ENCODE peak calls at places on chromosomes 5 and 9, in six cellular contexts. H is tibial nerve; G is breast epithelium; I is CD4-positive, CD25-positive, alpha-beta regulatory T cell; O is ovary; M is SJSA1. X is an unnamed sample. For H3K36me3, the result is how much of the 10 kb centered on the place peaks cover.

GRCh38 chr5:160665460-160665859 is 186.6 kb downstream of the ATP10B start:
- DNase-seq in I (no peak), G (no peak), H (no peak), O (no peak), M (no peak), X (peak)

GRCh38 chr5:132687995-132688394 is 14.2 kb downstream of the IL4 start:
- DNase-seq in O (no peak), G (no peak), I (peak), M (no peak), H (no peak), X (no peak)

GRCh38 chr5:116242363-116242762 is 157.5 kb downstream of the COMMD10 start:
- DNase-seq in O (no peak), H (no peak), G (no peak), M (no peak), I (no peak), X (no peak)

GRCh38 chr5:76303917-76304316 is 99.2 kb upstream of the IQGAP2 start:
- DNase-seq in G (peak), O (no peak), I (no peak), M (no peak), H (no peak), X (no peak)

GRCh38 chr9:82332774-82333152 is 344.2 kb downstream of the SPATA31D1 start:
- DNase-seq in O (no peak), G (no peak), H (no peak), M (no peak), I (no peak), X (no peak)

GRCh38 chr9:13674926-13675637 is 395.6 kb upstream of the MPDZ start:
- DNase-seq in G (no peak), M (no peak), H (no peak), I (no peak), O (no peak), X (no peak)

GRCh38 chr9:95261890-95262289 is 55.6 kb downstream of the FANCC start:
- DNase-seq in O (no peak), I (no peak), M (no peak), G (no peak), H (no peak), X (no peak)

GRCh38 chr5:143557061-143557818 is 153.8 kb upstream of the NR3C1 start:
- DNase-seq in G (no peak), M (no peak), I (no peak), O (no peak), H (no peak), X (no peak)

GRCh38 chr9:112572416-112572815 is 85.8 kb downstream of the KIAA1958 start:
- DNase-seq in O (no peak), M (no peak), H (no peak), G (no peak), I (no peak), X (peak)

GRCh38 chr9:98607152-98607551 is 101.6 kb downstream of the GABBR2 start:
- DNase-seq in I (no peak), M (no peak), G (no peak), H (no peak), O (no peak), X (no peak)

GRCh38 chr5:151191661-151192060 is 32.2 kb downstream of the CCDC69 start:
- DNase-seq in H (no peak), M (peak), G (no peak), I (no peak), O (no peak), X (no peak)

GRCh38 chr5:151186052-151186451 is 28.5 kb upstream of the ANXA6 start:
- DNase-seq in O (no peak), H (no peak), M (no peak), I (no peak), G (no peak), X (no peak)

GRCh38 chr5:151186538-151186937 is 29.0 kb upstream of the ANXA6 start:
- DNase-seq in I (no peak), H (no peak), M (peak), G (no peak), O (no peak), X (no peak)

GRCh38 chr5:151192626-151193025 is 31.3 kb downstream of the CCDC69 start:
- DNase-seq in M (no peak), G (no peak), O (no peak), H (no peak), I (no peak), X (peak)

DNA sequence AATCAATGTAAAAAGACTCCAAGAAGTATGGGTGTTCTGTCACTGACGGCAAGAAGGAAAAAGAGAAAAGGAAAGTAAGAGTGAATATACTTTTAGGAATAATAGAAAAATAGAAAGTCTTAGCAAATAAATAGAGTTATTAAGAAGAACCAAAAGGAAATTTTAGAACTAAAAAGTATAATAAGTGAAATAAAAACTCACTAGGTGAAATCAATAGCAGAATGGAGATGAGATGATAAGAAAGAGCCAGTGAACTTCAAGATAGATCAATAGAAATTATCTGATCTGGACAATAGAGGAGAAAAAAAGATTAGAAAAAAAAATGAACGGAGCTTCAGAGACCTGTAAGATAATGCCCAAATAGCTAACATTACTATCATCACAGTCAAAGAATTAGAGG is 31.6 kb upstream of the ANXA6 start:
- DNase-seq in O (no peak), H (no peak), I (no peak), M (no peak), G (no peak), X (no peak)
- H3K36me3 ChIP-seq in O (under half), H (under half), I (half or more), M (under half), G (under half), X (half or more)

DNA sequence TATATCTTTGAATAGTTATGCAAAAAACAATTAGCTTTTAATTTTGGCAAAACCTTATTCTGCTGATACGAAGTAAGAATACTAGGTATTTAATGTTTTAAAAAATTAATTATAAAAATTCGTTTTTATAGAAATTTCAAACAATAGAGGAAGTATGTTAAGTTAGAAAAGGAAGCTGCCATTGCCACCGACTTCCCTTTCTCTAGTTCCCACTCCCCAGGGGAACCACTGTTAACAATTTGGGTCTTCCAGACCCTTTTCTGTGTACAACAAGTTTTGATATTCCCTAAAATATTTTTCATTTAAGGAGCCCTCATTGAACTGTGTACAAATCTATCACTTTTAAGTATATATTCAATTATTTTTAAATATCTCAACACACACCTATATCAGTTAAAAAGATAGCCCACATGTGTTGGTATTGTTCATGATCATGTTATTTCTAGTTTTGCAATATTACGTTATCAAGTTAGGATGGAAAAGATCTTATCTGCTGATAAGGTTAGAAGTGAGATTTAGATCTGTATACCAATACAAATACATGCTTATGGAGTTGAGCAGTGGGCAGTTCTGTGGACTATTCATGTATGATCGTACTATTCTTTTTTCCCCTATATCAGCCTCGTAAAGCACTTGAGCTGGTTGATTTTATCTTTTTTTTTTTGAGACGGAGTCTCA is 25.9 kb downstream of the NDFIP1 start:
- DNase-seq in O (no peak), M (no peak), I (no peak), H (no peak), G (no peak), X (no peak)
- H3K4me3 ChIP-seq in O (no peak), M (no peak), I (no peak), H (no peak), G (no peak), X (no peak)

GRCh38 chr5:179816401-179817070 is 4.2 kb upstream of the SQSTM1 start:
- DNase-seq in H (no peak), I (no peak), G (no peak), O (peak), M (no peak), X (no peak)

GRCh38 chr5:179815491-179816249 is 5.0 kb upstream of the SQSTM1 start:
- DNase-seq in O (peak), M (no peak), I (no peak), G (no peak), H (no peak), X (no peak)

GRCh38 chr5:179812997-179813607 is 6.4 kb upstream of the MGAT4B start:
- DNase-seq in M (no peak), H (no peak), O (no peak), G (no peak), I (no peak), X (no peak)

GRCh38 chr5:179814090-179814489 is 6.6 kb upstream of the SQSTM1 start:
- DNase-seq in M (no peak), G (no peak), O (no peak), H (no peak), I (no peak), X (no peak)

GRCh38 chr5:179812135-179812825 is 5.6 kb upstream of the MGAT4B start:
- DNase-seq in I (no peak), G (no peak), O (peak), M (no peak), H (no peak), X (no peak)
- H3K36me3 ChIP-seq in I (under half), G (under half), O (under half), M (under half), H (under half), X (under half)

GRCh38 chr9:129609486-129610192 is 11.3 kb downstream of the C9orf50 start:
- DNase-seq in M (no peak), G (no peak), H (no peak), O (peak), I (peak), X (no peak)
- H3K4me3 ChIP-seq in M (no peak), G (peak), H (peak), O (peak), I (no peak), X (no peak)

GRCh38 chr9:134708672-134709038 is 67.1 kb downstream of the COL5A1 start:
- DNase-seq in I (no peak), H (no peak), M (no peak), O (no peak), G (no peak), X (no peak)
- H3K36me3 ChIP-seq in I (under half), H (under half), M (half or more), O (under half), G (under half), X (under half)

DNA sequence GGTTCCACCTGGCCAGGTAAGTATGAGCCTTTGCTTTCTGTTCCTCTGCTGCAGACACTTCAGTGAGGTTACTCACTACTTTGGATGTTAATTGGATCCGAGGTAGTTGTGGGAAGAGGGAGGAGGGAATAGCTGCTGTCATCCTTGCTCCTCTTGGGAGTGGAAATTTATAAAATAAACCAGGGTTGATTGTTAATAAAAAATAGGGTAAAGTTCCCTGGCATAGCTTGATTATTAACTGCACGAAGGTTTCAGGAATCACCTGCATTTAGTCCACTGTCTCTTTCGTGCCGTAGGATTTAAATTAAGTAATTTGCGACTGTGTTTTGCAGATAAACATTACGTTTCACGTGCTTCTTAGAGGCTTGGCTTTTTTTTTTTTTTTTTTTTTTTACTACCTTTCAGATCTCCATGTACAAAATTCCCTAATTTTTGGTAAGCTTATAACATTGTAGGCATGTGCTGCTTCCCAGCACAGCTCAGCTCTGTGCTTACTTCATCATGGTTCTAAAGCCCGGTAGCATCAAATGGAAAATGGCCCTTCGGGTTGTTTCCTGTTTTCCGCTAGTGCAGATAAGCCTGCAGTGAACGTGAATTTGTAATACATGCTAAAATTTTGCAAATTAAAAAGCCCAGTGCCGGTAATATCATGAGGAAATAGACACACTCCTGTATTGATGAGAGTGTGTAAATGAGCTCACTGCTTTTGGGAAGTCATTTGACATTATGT is 26.9 kb upstream of the LTC4S start:
- DNase-seq in H (no peak), G (no peak), O (no peak), I (no peak), M (no peak), X (no peak)
- H3K4me3 ChIP-seq in H (no peak), G (no peak), O (no peak), I (no peak), M (peak), X (no peak)

DNA sequence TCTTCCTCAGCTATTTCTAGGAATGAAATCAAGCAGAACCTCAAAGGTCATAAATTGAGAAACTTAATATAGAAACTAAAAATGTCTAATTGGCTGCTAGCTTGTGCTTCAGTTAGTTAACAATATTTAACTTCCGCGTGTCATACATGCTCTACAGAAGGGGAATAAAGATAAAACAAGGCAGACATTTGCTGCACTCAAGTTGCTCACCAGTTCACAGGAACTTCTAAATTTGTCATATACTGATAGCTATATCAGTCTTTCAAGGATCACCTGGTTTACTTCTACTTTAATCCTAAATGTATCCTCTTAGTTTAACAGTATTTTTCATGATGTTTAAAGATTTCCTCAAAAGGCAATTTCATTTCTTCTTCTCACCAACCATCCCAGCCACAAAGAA is 8.4 kb downstream of the CCNH start:
- DNase-seq in M (no peak), O (no peak), G (no peak), H (no peak), I (no peak), X (no peak)
- H3K36me3 ChIP-seq in M (half or more), O (under half), G (under half), H (under half), I (half or more), X (half or more)

DNA sequence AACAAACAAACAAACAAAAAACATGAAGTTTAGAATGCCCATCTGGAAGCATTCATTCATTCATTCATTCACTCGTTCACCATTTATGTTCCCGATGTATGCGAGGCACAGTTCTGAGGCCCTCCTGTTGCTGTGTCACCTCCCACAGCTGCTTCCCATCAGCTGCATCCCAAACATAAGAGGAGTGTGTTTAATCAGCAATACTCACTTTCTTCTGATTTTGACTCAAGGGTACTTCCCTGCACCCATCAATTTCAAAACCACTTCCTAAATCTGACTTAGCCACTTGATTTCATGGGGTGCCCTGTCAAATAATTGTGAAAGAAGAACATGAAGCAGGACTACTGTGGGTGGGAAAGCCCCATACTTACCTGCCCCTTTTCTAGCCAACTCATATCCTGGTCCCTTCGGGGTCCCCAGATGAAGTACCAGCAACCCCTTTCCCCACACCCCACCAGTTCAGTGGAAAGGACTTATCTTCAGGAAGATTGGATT is 128.0 kb upstream of the IL12B start:
- DNase-seq in G (no peak), M (peak), I (no peak), O (no peak), H (no peak), X (no peak)
- H3K4me3 ChIP-seq in G (no peak), M (no peak), I (no peak), O (no peak), H (no peak), X (no peak)

DNA sequence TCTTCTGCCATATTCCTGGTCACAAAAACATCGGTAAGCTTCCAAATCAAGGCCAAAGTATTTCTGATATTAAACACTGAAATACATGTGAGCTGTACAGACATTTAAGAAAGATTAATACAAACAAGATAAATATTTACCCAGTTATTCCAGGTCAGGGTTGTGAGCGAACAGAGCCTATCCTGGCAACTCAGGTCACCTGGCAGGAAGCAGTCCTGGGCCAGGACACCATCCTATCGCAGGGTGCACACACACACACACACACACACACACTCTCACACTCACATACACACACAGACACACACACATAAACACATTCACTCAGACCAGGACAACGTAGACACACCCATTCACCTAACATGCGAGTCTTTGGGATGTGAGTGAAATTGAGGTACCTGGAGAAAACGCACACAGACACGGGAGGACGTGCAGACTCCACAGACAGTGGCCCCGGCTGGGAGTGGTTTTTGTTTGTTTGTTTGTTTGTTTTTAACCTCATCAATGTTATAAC is 82.4 kb upstream of the CACNA1B start:
- DNase-seq in G (no peak), M (no peak), I (no peak), H (no peak), O (no peak), X (no peak)
- H3K36me3 ChIP-seq in G (under half), M (under half), I (half or more), H (under half), O (under half), X (under half)

GRCh38 chr5:150782850-150783249 is 4.3 kb downstream of the SMIM3 start:
- DNase-seq in G (no peak), H (no peak), M (no peak), I (no peak), O (no peak), X (peak)
- H3K4me3 ChIP-seq in G (peak), H (no peak), M (no peak), I (peak), O (no peak), X (no peak)

X was measured in Karpas-422.